ENCODE peak calls at places on chromosome 15, in eight cellular contexts. F is EH, T is foreskin keratinocyte, V is bronchial epithelial cell, D is endothelial cell, W is nucleus accumbens, H is iris pigment epithelial cell, Y is HT1080. J is an unnamed sample.

GRCh38 chr15:74208496-74208895 is 5.9 kb upstream of the STRA6 start:
- DNase-seq in W (no peak), V (no peak), Y (no peak), H (no peak), T (no peak), F (no peak), D (no peak), J (no peak)

GRCh38 chr15:47824185-47824584 is 106.9 kb downstream of the SEMA6D start:
- DNase-seq in W (no peak), V (peak), Y (no peak), D (no peak), T (no peak), H (no peak), F (no peak), J (no peak)

GRCh38 chr15:78312956-78313355 is 13.5 kb upstream of the SKIC8 start:
- DNase-seq in V (no peak), H (no peak), Y (no peak), W (no peak), D (no peak), T (no peak), F (no peak), J (no peak)

GRCh38 chr15:74988007-74988800 is 7.2 kb upstream of the SCAMP5 start:
- DNase-seq in V (peak), F (peak), T (no peak), D (peak), Y (peak), W (no peak), H (peak), J (peak)

GRCh38 chr15:77580991-77581682 is 51.6 kb downstream of the LINGO1 start:
- DNase-seq in D (no peak), V (peak), F (no peak), T (no peak), Y (no peak), H (no peak), W (peak), J (peak)

GRCh38 chr15:29736745-29737023 is 85.6 kb downstream of the TJP1 start:
- DNase-seq in T (peak), W (no peak), F (peak), D (no peak), H (peak), V (peak), Y (peak), J (no peak)

GRCh38 chr15:77597804-77598453 is 34.8 kb downstream of the LINGO1 start:
- DNase-seq in F (no peak), H (no peak), W (no peak), Y (peak), D (peak), T (no peak), V (no peak), J (no peak)

GRCh38 chr15:88918738-88919137 is 5.6 kb upstream of the MFGE8 start:
- DNase-seq in V (peak), D (no peak), T (peak), W (no peak), H (peak), F (peak), Y (peak), J (peak)

GRCh38 chr15:57256941-57257340 is 119.4 kb upstream of the CGNL1 start:
- DNase-seq in F (no peak), Y (no peak), W (no peak), V (no peak), H (no peak), D (no peak), T (no peak), J (no peak)